ENCODE peak calls at places on chromosome 6, in ten cellular contexts. S, O, P, X, Z, A, Y, T, L and U are unnamed samples.
A peak's percentile ranks its signal among the peaks of the same experiment; 100 is the strongest.

GRCh38 chr6:13787146-13787545 is 27.2 kb downstream of the MCUR1 start:
- DNase-seq in O (peak; percentile 35), A (no peak), L (no peak), T (no peak), S (no peak), P (no peak), Y (no peak), Z (no peak), X (no peak), U (no peak)

GRCh38 chr6:136593748-136594490 is 43.7 kb upstream of the MAP7 start:
- DNase-seq in P (no peak), A (no peak), T (peak; percentile 17), O (peak; percentile 78), X (no peak), Z (peak; percentile 88), S (no peak), Y (no peak), L (no peak), U (peak; percentile 68)

GRCh38 chr6:72554203-72554564 is 67.7 kb upstream of the KCNQ5 start:
- DNase-seq in T (no peak), Z (peak; percentile 59), Y (no peak), S (no peak), L (no peak), P (no peak), A (no peak), X (no peak), O (no peak), U (no peak)

GRCh38 chr6:50952092-50952932 is 133.6 kb downstream of the TFAP2B start:
- DNase-seq in L (no peak), A (no peak), X (no peak), S (no peak), Z (no peak), O (peak; percentile 98), Y (no peak), T (no peak), P (no peak), U (no peak)

GRCh38 chr6:7901056-7901455 is 9.5 kb downstream of the TXNDC5 start:
- DNase-seq in S (no peak), Y (no peak), Z (no peak), A (no peak), P (no peak), X (no peak), L (no peak), T (peak; percentile 67), O (no peak), U (peak; percentile 47)

GRCh38 chr6:6420097-6420496 is 99.6 kb upstream of the F13A1 start:
- DNase-seq in T (no peak), X (no peak), S (no peak), Y (no peak), O (no peak), Z (no peak), L (no peak), P (no peak), A (no peak), U (no peak)

GRCh38 chr6:68777956-68778355 is 142.9 kb downstream of the ADGRB3 start:
- DNase-seq in Z (peak; percentile 5), X (no peak), O (peak; percentile 87), S (no peak), T (no peak), Y (no peak), P (no peak), A (no peak), L (no peak), U (no peak)

GRCh38 chr6:110756817-110757216 is 58.5 kb downstream of the CDK19 start:
- DNase-seq in Z (no peak), T (no peak), Y (no peak), O (no peak), A (no peak), X (no peak), S (no peak), P (no peak), L (no peak), U (no peak)

GRCh38 chr6:6678185-6678671 is 89.7 kb downstream of the LY86 start:
- DNase-seq in L (no peak), T (peak; percentile 70), P (no peak), Y (no peak), X (no peak), S (no peak), Z (peak; percentile 49), O (no peak), A (no peak), U (peak; percentile 24)

GRCh38 chr6:2110504-2110903 is 134.9 kb downstream of the GMDS start:
- DNase-seq in P (no peak), X (no peak), O (no peak), Y (no peak), Z (no peak), A (no peak), S (no peak), L (peak; percentile 87), T (no peak), U (no peak)

GRCh38 chr6:111642463-111643158 is 36.9 kb upstream of the TRAF3IP2 start:
- DNase-seq in Z (peak; percentile 36), X (peak; percentile 79), T (peak; percentile 68), A (peak; percentile 78), L (peak; percentile 83), S (peak; percentile 45), Y (no peak), P (no peak), O (peak; percentile 73), U (peak; percentile 64)

GRCh38 chr6:11064836-11065235 is 20.7 kb upstream of the ELOVL2 start:
- DNase-seq in L (no peak), O (peak; percentile 45), A (peak; percentile 88), Z (no peak), Y (no peak), X (no peak), S (no peak), T (no peak), P (no peak), U (no peak)

GRCh38 chr6:39806277-39806676 is 14.1 kb downstream of the DAAM2 start:
- DNase-seq in P (no peak), Y (no peak), O (no peak), X (peak; percentile 6), T (no peak), A (no peak), L (no peak), Z (no peak), S (no peak), U (no peak)

GRCh38 chr6:121897337-121897760 is 461.9 kb downstream of the GJA1 start:
- DNase-seq in Z (peak; percentile 46), X (no peak), P (no peak), L (no peak), O (peak; percentile 25), A (no peak), S (no peak), Y (no peak), T (no peak), U (no peak)

GRCh38 chr6:40923326-40923725 is 115.7 kb downstream of the UNC5CL start:
- DNase-seq in Y (no peak), P (no peak), L (no peak), X (no peak), T (no peak), S (no peak), Z (no peak), O (no peak), A (no peak), U (no peak)

GRCh38 chr6:117169060-117169635 is 96.2 kb upstream of the VGLL2 start:
- DNase-seq in O (no peak), T (no peak), P (no peak), Z (no peak), A (no peak), S (no peak), Y (no peak), X (no peak), L (no peak), U (no peak)

GRCh38 chr6:122695188-122695587 is 84.3 kb upstream of the FABP7 start:
- DNase-seq in L (no peak), Z (no peak), O (no peak), A (no peak), X (no peak), Y (no peak), T (no peak), S (no peak), P (no peak), U (no peak)

GRCh38 chr6:139449611-139450000 is 75.2 kb upstream of the CITED2 start:
- DNase-seq in P (no peak), T (no peak), L (no peak), X (no peak), Y (no peak), O (no peak), Z (no peak), S (no peak), A (no peak), U (no peak)
- TF ChIP-seq CTCF in P (no peak), T (no peak), L (no peak), X (no peak), Y (no peak), O (no peak), Z (no peak), S (no peak), A (no peak), U (no peak)

GRCh38 chr6:147508073-147508870 is at the start of gene SAMD5:
- DNase-seq in X (no peak), L (peak; percentile 69), A (peak; percentile 52), Z (peak; percentile 69), T (peak; percentile 74), P (no peak), S (peak; percentile 23), Y (peak; percentile 92), O (peak; percentile 83), U (peak; percentile 38)
- H3K27ac ChIP-seq in X (peak within 1 kb of the TSS; percentile 53), L (peak within 1 kb of the TSS; percentile 69), A (no peak within 1 kb of the TSS), Z (no peak within 1 kb of the TSS), T (peak within 1 kb of the TSS; percentile 87), P (no peak within 1 kb of the TSS), S (peak within 1 kb of the TSS; percentile 46), Y (peak within 1 kb of the TSS; percentile 68), O (peak within 1 kb of the TSS; percentile 59), U (no peak within 1 kb of the TSS)

GRCh38 chr6:27772261-27773001 is 139.8 kb downstream of the OR2B2 start:
- DNase-seq in P (peak; percentile 76), L (peak; percentile 90), S (peak; percentile 82), Y (peak; percentile 97), A (peak; percentile 98), T (peak; percentile 93), X (peak; percentile 76), Z (peak; percentile 72), O (peak; percentile 92), U (peak; percentile 85)
- TF ChIP-seq CTCF in P (peak; percentile 85), L (peak; percentile 83), S (peak; percentile 78), Y (peak; percentile 90), A (peak; percentile 100), T (peak; percentile 97), X (peak; percentile 59), Z (peak; percentile 90), O (peak; percentile 97), U (peak; percentile 90)

GRCh38 chr6:20208687-20209378 is 3.4 kb downstream of the MBOAT1 start:
- DNase-seq in L (no peak), O (no peak), T (no peak), Z (no peak), A (no peak), Y (no peak), S (no peak), X (no peak), P (no peak), U (no peak)

GRCh38 chr6:20203561-20204528 is 8.4 kb downstream of the MBOAT1 start:
- DNase-seq in P (no peak), L (no peak), Y (no peak), O (no peak), S (no peak), X (no peak), A (no peak), Z (no peak), T (no peak), U (no peak)

GRCh38 chr6:20202699-20203302 is 9.5 kb downstream of the MBOAT1 start:
- DNase-seq in O (no peak), S (no peak), X (no peak), Z (no peak), A (no peak), T (no peak), P (no peak), L (no peak), Y (no peak), U (no peak)

GRCh38 chr6:20207096-20207454 is 5.2 kb downstream of the MBOAT1 start:
- DNase-seq in A (no peak), O (no peak), L (no peak), Y (no peak), P (no peak), Z (no peak), T (no peak), S (no peak), X (no peak), U (no peak)

GRCh38 chr6:20205722-20206154 is 6.5 kb downstream of the MBOAT1 start:
- DNase-seq in X (no peak), S (peak; percentile 59), L (no peak), A (no peak), Z (no peak), Y (no peak), O (no peak), T (no peak), P (no peak), U (no peak)
- H3K27ac ChIP-seq in X (peak overlapping the region; percentile 24), S (no peak overlapping the region), L (no peak overlapping the region), A (no peak overlapping the region), Z (no peak overlapping the region), Y (no peak overlapping the region), O (no peak overlapping the region), T (peak overlapping the region; percentile 26), P (no peak overlapping the region), U (no peak overlapping the region)